ENCODE peak calls at places on chromosomes 12 and 14, in nine cellular contexts. Q, Y, I, T, E, M, G, V and S are unnamed samples.

GRCh38 chr12:12715459-12716150 is 1.6 kb upstream of the CDKN1B start:
- DNase-seq in Q (no peak), Y (no peak), I (no peak), T (no peak), E (no peak), M (no peak), G (no peak), V (no peak), S (no peak)

GRCh38 chr14:50045039-50045711 is 71.2 kb downstream of the VCPKMT start:
- DNase-seq in Q (no peak), Y (no peak), I (no peak), T (peak; percentile 92), E (peak; percentile 64), M (no peak), G (no peak), V (peak; percentile 88), S (no peak)

GRCh38 chr14:51310453-51311074 is 70.5 kb downstream of the TMX1 start:
- DNase-seq in Q (no peak), Y (no peak), I (no peak), T (peak; percentile 84), E (no peak), M (peak; percentile 78), G (no peak), V (peak; percentile 72), S (no peak)

GRCh38 chr14:39247256-39247655 is 13.5 kb downstream of the MIA2 start:
- DNase-seq in Q (no peak), Y (no peak), I (peak; percentile 63), T (peak; percentile 91), E (no peak), M (peak; percentile 86), G (no peak), V (no peak), S (no peak)

GRCh38 chr14:21527320-21527679 is 1.2 kb upstream of the SALL2 start:
- DNase-seq in Q (no peak), Y (no peak), I (no peak), T (no peak), E (no peak), M (no peak), G (no peak), V (no peak), S (no peak)

GRCh38 chr12:77152623-77153193 is 87.3 kb upstream of the E2F7 start:
- DNase-seq in Q (peak; percentile 22), Y (no peak), I (peak; percentile 19), T (peak; percentile 85), E (no peak), M (peak; percentile 51), G (no peak), V (no peak), S (no peak)

GRCh38 chr14:77183896-77184295 is 2.3 kb downstream of the TMEM63C start:
- DNase-seq in Q (no peak), Y (no peak), I (no peak), T (no peak), E (no peak), M (no peak), G (no peak), V (no peak), S (no peak)

GRCh38 chr14:103003850-103004249 is 53.5 kb downstream of the CDC42BPB start:
- DNase-seq in Q (no peak), Y (peak; percentile 67), I (no peak), T (no peak), E (no peak), M (no peak), G (no peak), V (no peak), S (no peak)

GRCh38 chr12:132178801-132179401 is 34.6 kb downstream of the NOC4L start:
- DNase-seq in Q (no peak), Y (peak; percentile 78), I (no peak), T (no peak), E (no peak), M (no peak), G (no peak), V (no peak), S (no peak)

GRCh38 chr12:124172646-124173045 is 122.2 kb upstream of the RFLNA start:
- DNase-seq in Q (no peak), Y (no peak), I (no peak), T (no peak), E (no peak), M (no peak), G (no peak), V (no peak), S (no peak)

GRCh38 chr14:46344327-46344937 is 307.1 kb downstream of the RPL10L start:
- DNase-seq in Q (peak; percentile 3), Y (no peak), I (peak; percentile 6), T (no peak), E (no peak), M (peak; percentile 1), G (peak; percentile 27), V (no peak), S (no peak)

GRCh38 chr12:109716512-109717389 is 3.1 kb downstream of the FAM222A start:
- DNase-seq in Q (no peak), Y (no peak), I (no peak), T (no peak), E (no peak), M (no peak), G (peak; percentile 11), V (no peak), S (no peak)

GRCh38 chr14:44782775-44783238 is 178.9 kb downstream of the KLHL28 start:
- DNase-seq in Q (no peak), Y (no peak), I (peak; percentile 91), T (peak; percentile 96), E (no peak), M (peak; percentile 71), G (no peak), V (no peak), S (no peak)

DNA sequence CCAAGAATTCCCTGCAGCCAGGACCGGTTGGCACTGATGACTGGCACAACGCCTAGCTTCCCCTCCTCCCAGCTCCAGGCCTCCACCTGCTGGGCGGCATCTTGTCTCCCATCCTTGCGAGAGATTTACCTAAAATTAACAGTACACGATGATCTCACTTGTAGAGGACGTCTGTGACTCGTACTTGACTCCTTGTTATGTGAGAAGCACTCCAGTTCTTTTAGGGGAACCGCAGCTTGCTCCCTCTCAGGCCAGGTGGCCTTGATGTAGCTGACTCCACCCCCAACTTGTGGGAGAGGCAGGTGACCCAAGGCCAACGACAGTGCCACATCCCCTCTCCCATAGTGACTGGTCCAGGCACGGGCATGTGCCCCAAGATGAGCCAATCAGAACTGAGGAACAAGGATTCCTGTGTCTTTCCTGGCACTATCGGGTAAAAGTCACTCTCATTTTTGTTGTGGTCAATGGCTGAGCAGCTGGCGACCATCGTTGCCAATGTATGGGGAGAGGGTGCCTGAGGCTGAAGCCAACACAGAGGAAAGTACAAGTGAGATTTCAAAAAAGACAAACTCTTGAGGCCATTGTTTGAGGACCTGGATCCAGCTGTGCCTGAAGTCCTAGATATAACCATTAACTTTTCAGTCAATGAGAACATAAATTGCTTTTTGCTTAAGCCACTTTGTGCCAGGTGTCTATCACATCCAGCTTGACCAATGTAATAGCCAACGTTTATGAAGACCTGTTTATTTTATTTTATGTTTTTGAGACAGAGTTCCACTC is 208.7 kb downstream of the RBM19 start:
- DNase-seq in Q (peak; percentile 4), Y (no peak), I (no peak), T (no peak), E (no peak), M (no peak), G (no peak), V (no peak), S (no peak)
- TF ChIP-seq CTCF in Q (no peak), Y (no peak), I (no peak), T (no peak), E (no peak), M (no peak), G (no peak), V (no peak), S (no peak)

DNA sequence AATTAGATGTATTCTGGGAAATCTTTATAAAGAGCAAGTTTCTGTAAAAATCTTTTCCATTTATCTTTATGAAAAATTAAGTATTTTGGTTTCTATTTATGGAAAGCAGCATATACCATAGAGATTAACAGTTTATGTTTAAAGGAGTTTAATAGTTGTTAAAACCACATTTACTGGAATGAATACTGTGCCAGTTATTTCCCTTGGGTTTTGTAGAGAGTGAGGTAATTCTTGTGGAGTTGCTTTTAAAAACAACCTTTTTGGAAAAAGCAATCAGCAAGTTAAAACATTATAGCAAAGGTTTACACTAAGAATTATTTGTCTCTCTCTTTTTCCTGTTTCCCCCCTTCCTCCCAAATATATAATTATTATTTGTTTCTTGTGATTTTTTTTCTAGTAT is 34.9 kb downstream of the AEBP2 start:
- DNase-seq in Q (no peak), Y (no peak), I (no peak), T (peak; percentile 45), E (no peak), M (peak; percentile 15), G (no peak), V (no peak), S (no peak)
- TF ChIP-seq CTCF in Q (no peak), Y (no peak), I (no peak), T (no peak), E (no peak), M (no peak), G (no peak), V (no peak), S (no peak)

DNA sequence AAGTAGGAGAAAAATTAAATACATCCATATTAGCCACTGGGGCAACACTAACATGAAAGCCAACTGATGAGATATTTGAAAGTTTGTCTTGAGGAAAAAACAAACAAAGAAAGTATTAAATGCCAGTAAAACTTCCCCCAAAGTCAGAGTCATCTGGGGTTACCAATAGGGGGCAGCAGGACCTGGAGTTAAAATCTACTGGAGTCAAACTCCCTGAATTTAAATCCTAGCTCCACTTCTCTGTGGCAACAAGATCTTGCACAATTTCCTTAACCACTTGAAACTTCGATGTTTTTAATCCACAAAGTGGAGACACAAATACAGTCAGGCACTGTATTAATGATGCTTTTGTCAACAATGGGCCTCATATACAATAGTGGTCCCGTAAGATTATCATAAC is 14.4 kb downstream of the PLEKHG7 start:
- DNase-seq in Q (peak; percentile 13), Y (no peak), I (no peak), T (peak; percentile 71), E (no peak), M (no peak), G (no peak), V (no peak), S (no peak)
- TF ChIP-seq CTCF in Q (peak; percentile 60), Y (peak; percentile 38), I (peak; percentile 49), T (peak; percentile 53), E (peak; percentile 26), M (no peak), G (peak; percentile 48), V (no peak), S (peak; percentile 74)

GRCh38 chr12:72832024-72832423 is 559.9 kb downstream of the TRHDE start:
- DNase-seq in Q (no peak), Y (no peak), I (no peak), T (no peak), E (no peak), M (no peak), G (no peak), V (no peak), S (no peak)

GRCh38 chr12:72828662-72829324 is 556.6 kb downstream of the TRHDE start:
- DNase-seq in Q (no peak), Y (no peak), I (no peak), T (no peak), E (no peak), M (no peak), G (no peak), V (no peak), S (no peak)

GRCh38 chr12:72829838-72830237 is 557.7 kb downstream of the TRHDE start:
- DNase-seq in Q (no peak), Y (no peak), I (no peak), T (no peak), E (no peak), M (no peak), G (no peak), V (no peak), S (no peak)
- TF ChIP-seq CTCF in Q (no peak), Y (no peak), I (no peak), T (no peak), E (no peak), M (no peak), G (no peak), V (no peak), S (no peak)

GRCh38 chr14:37903561-37904191 is 304.0 kb upstream of the SSTR1 start:
- DNase-seq in Q (peak; percentile 28), Y (no peak), I (no peak), T (peak; percentile 60), E (peak; percentile 16), M (peak; percentile 44), G (peak; percentile 32), V (no peak), S (peak; percentile 1)
- TF ChIP-seq CTCF in Q (peak; percentile 32), Y (peak; percentile 37), I (peak; percentile 48), T (peak; percentile 51), E (peak; percentile 8), M (peak; percentile 49), G (peak; percentile 57), V (peak; percentile 40), S (peak; percentile 58)